ENCODE peak calls at places on chromosomes 4 and X, in four cellular contexts. One of them, this sample, is unnamed.

GRCh38 chr4:103365285-103365684 is 167.1 kb upstream of the CENPE start:
- DNase-seq in IMR-90: no peak
- DNase-seq in K562: no peak
- DNase-seq in GM23248: no peak
- DNase-seq in this sample: no peak

GRCh38 chr4:69787879-69788278 is 27.5 kb upstream of the SULT1B1 start:
- DNase-seq in IMR-90: peak; percentile 2
- DNase-seq in K562: no peak
- DNase-seq in GM23248: no peak
- DNase-seq in this sample: peak; percentile 48

GRCh38 chr4:178275671-178276360 is 833.6 kb upstream of the AGA start:
- DNase-seq in IMR-90: no peak
- DNase-seq in K562: no peak
- DNase-seq in GM23248: no peak
- DNase-seq in this sample: no peak

GRCh38 chrX:38860106-38861013 is 59.1 kb downstream of the MID1IP1 start:
- DNase-seq in IMR-90: no peak
- DNase-seq in K562: no peak
- DNase-seq in GM23248: no peak
- DNase-seq in this sample: no peak

GRCh38 chr4:188242041-188242440 is 102.8 kb downstream of the TRIML1 start:
- DNase-seq in IMR-90: no peak
- DNase-seq in K562: no peak
- DNase-seq in GM23248: no peak
- DNase-seq in this sample: no peak

GRCh38 chrX:120559799-120560198 is 963 bp downstream of the CUL4B start:
- DNase-seq in IMR-90: no peak
- DNase-seq in K562: no peak
- DNase-seq in GM23248: peak; percentile 21
- DNase-seq in this sample: no peak

GRCh38 chr4:155582971-155583437 is 83.6 kb upstream of the GUCY1A1 start:
- DNase-seq in IMR-90: peak; percentile 92
- DNase-seq in K562: no peak
- DNase-seq in GM23248: peak; percentile 72
- DNase-seq in this sample: peak; percentile 91

GRCh38 chrX:150854856-150855255 is 43.6 kb downstream of the CD99L2 start:
- DNase-seq in IMR-90: no peak
- DNase-seq in K562: no peak
- DNase-seq in GM23248: no peak
- DNase-seq in this sample: no peak

GRCh38 chr4:45006078-45006477 is 279.7 kb upstream of the GNPDA2 start:
- DNase-seq in IMR-90: no peak
- DNase-seq in K562: no peak
- DNase-seq in GM23248: no peak
- DNase-seq in this sample: no peak

GRCh38 chr4:60241886-60242285 is 958.2 kb upstream of the ADGRL3 start:
- DNase-seq in IMR-90: no peak
- DNase-seq in K562: no peak
- DNase-seq in GM23248: no peak
- DNase-seq in this sample: no peak

GRCh38 chr4:14532436-14532835 is 469.8 kb upstream of the CPEB2 start:
- DNase-seq in IMR-90: no peak
- DNase-seq in K562: no peak
- DNase-seq in GM23248: no peak
- DNase-seq in this sample: no peak

GRCh38 chr4:101355246-101355645 is 7.9 kb upstream of the PPP3CA start:
- DNase-seq in IMR-90: no peak
- DNase-seq in K562: no peak
- DNase-seq in GM23248: no peak
- DNase-seq in this sample: no peak

GRCh38 chr4:6271701-6272465 is 2.2 kb downstream of the WFS1 start:
- DNase-seq in IMR-90: no peak
- DNase-seq in K562: no peak
- DNase-seq in GM23248: no peak
- DNase-seq in this sample: no peak

GRCh38 chr4:6273661-6273990 is 4.0 kb downstream of the WFS1 start:
- DNase-seq in IMR-90: no peak
- DNase-seq in K562: no peak
- DNase-seq in GM23248: no peak
- DNase-seq in this sample: no peak

GRCh38 chr4:6275351-6275750 is 5.7 kb downstream of the WFS1 start:
- DNase-seq in IMR-90: no peak
- DNase-seq in K562: no peak
- DNase-seq in GM23248: no peak
- DNase-seq in this sample: no peak

GRCh38 chr4:6271206-6271605 is 1.6 kb downstream of the WFS1 start:
- DNase-seq in IMR-90: no peak
- DNase-seq in K562: no peak
- DNase-seq in GM23248: no peak
- DNase-seq in this sample: no peak

DNA sequence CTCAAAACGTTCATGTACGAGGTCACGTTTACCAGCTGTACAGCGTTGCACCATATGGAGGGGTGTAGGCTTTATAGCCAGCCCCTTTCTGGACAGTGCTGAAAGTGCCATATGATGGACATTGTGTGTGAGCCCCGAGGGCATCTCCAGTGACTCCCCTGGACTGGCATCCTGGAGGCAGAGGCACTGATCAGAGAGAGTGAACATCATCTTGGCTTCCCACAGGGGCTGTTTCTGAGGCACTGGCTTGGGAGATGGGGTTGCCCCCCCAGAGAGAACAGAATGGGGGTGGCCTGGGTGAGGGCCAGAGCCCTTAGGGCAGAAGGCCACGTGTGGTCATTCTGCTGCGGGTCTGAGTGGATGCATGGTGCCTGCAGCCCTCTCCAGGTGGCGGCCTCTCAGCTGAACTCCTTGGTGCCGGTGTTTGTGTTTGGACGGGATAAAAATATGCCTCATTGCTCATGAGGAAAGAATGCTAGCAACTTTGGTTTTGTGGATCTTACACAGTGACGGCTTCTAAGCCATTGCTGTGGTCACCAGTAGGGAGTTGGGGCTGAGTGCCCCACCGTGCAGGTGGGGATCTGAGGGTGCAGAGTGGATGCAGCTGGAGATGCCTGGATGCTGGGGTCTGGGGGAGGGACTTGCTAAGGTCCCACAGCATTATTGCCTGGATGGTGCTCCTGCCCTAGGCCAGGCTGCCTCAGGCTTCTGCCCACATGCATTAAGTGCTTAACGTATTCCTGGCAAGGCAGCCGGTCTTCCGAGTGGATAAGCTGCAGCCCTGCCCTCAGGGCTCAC is 3.4 kb downstream of the WFS1 start:
- DNase-seq in IMR-90: peak; percentile 88
- DNase-seq in K562: no peak
- DNase-seq in GM23248: peak; percentile 82
- DNase-seq in this sample: peak; percentile 75
- H3K4me1 ChIP-seq in IMR-90: peaks cover 30% of the 10 kb centered on the region
- H3K4me1 ChIP-seq in K562: peaks cover 16% of the 10 kb centered on the region
- H3K4me1 ChIP-seq in GM23248: peaks cover 14% of the 10 kb centered on the region
- H3K4me1 ChIP-seq in this sample: peaks cover 18% of the 10 kb centered on the region

GRCh38 chr4:9685692-9686091 is 95.7 kb upstream of the DRD5 start:
- DNase-seq in IMR-90: no peak
- DNase-seq in K562: no peak
- DNase-seq in GM23248: no peak
- DNase-seq in this sample: no peak
- H3K4me2 ChIP-seq in IMR-90: no peak overlapping the region
- H3K4me2 ChIP-seq in K562: no peak overlapping the region
- H3K4me2 ChIP-seq in GM23248: no peak overlapping the region
- H3K4me2 ChIP-seq in this sample: no peak overlapping the region

GRCh38 chr4:156959298-156959702 is 12.3 kb downstream of the PDGFC start:
- DNase-seq in IMR-90: peak; percentile 87
- DNase-seq in K562: no peak
- DNase-seq in GM23248: peak; percentile 37
- DNase-seq in this sample: no peak

GRCh38 chr4:156961241-156962068 is 10.1 kb downstream of the PDGFC start:
- DNase-seq in IMR-90: no peak
- DNase-seq in K562: no peak
- DNase-seq in GM23248: no peak
- DNase-seq in this sample: no peak

GRCh38 chr4:156962069-156962377 is 9.6 kb downstream of the PDGFC start:
- DNase-seq in IMR-90: no peak
- DNase-seq in K562: no peak
- DNase-seq in GM23248: no peak
- DNase-seq in this sample: no peak

GRCh38 chr4:156963419-156963818 is 8.2 kb downstream of the PDGFC start:
- DNase-seq in IMR-90: no peak
- DNase-seq in K562: no peak
- DNase-seq in GM23248: no peak
- DNase-seq in this sample: no peak

DNA sequence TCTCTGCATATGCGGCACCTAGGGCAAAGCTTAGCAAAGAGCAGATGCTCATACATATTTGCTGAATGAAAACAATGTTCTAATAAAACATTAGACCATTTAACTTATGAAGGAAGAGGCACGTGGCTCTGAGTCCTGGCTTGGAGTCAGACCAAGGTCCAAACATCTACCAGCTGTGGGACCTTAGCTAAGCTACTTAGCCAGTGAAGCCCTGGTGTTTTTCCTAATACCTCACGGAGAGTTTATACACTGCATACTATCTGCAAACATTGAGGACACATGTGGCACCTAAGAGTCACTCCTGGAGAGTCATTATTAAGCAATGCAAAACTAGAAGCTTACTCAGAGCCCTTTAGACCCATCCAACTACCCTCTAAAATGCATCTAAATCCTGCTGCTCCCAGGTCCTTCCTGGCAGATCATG is 9.0 kb downstream of the PDGFC start:
- DNase-seq in IMR-90: peak; percentile 99
- DNase-seq in K562: no peak
- DNase-seq in GM23248: peak; percentile 89
- DNase-seq in this sample: no peak
- H3K4me1 ChIP-seq in IMR-90: peaks cover 19% of the 10 kb centered on the region
- H3K4me1 ChIP-seq in K562: no peaks in the 10 kb centered on the region
- H3K4me1 ChIP-seq in GM23248: peaks cover 73% of the 10 kb centered on the region
- H3K4me1 ChIP-seq in this sample: no peaks in the 10 kb centered on the region

GRCh38 chr4:31617667-31618066 is 897.5 kb downstream of the PCDH7 start:
- DNase-seq in IMR-90: no peak
- DNase-seq in K562: no peak
- DNase-seq in GM23248: no peak
- DNase-seq in this sample: no peak

GRCh38 chr4:31613946-31614623 is 893.9 kb downstream of the PCDH7 start:
- DNase-seq in IMR-90: no peak
- DNase-seq in K562: no peak
- DNase-seq in GM23248: no peak
- DNase-seq in this sample: no peak
- H3K4me2 ChIP-seq in IMR-90: no peak overlapping the region
- H3K4me2 ChIP-seq in K562: no peak overlapping the region
- H3K4me2 ChIP-seq in GM23248: no peak overlapping the region
- H3K4me2 ChIP-seq in this sample: no peak overlapping the region

DNA sequence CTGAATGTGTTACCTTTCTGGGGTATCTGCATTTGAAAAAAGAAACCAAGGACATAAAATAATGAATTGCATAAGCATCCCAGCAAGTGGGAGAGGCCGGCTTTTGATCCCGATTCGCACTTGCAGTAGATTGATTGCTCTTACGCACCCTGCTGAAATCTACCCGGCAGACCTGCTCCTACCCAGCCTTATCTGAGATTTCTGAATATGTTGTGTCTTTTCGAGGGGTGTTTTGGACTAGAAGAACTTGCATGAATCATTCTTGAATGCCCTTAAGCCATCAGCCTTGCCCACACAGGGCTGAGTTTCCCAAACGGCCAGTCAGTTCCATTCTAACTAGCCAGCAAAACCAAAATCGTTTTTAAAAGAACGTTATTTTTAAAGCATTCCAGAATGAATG is 174.4 kb upstream of the BCOR start:
- DNase-seq in IMR-90: no peak
- DNase-seq in K562: no peak
- DNase-seq in GM23248: peak; percentile 8
- DNase-seq in this sample: no peak
- H3K4me1 ChIP-seq in IMR-90: no peaks in the 10 kb centered on the region
- H3K4me1 ChIP-seq in K562: peaks cover 11% of the 10 kb centered on the region
- H3K4me1 ChIP-seq in GM23248: no peaks in the 10 kb centered on the region
- H3K4me1 ChIP-seq in this sample: peaks cover 14% of the 10 kb centered on the region